ENCODE peak calls at places on chromosomes 7 and 10, in four cellular contexts. D is esophagus muscularis mucosa, O is endothelial cell, W is HCT116. E is an unnamed sample.

GRCh38 chr10:71621783-71622526 is 97.6 kb downstream of the C10orf105 start:
- DNase-seq in D (no peak), O (no peak), W (peak), E (no peak)

GRCh38 chr7:37097983-37098382 is 350.7 kb downstream of the ELMO1 start:
- DNase-seq in D (peak), O (no peak), W (no peak), E (no peak)

GRCh38 chr7:26052721-26053120 is 99.3 kb upstream of the NFE2L3 start:
- DNase-seq in D (no peak), O (no peak), W (peak), E (no peak)

GRCh38 chr10:126430512-126430911 is 42.2 kb upstream of the ADAM12 start:
- DNase-seq in D (peak), O (no peak), W (no peak), E (no peak)

GRCh38 chr7:40836218-40836617 is 701.4 kb downstream of the SUGCT start:
- DNase-seq in D (no peak), O (no peak), W (no peak), E (no peak)

GRCh38 chr10:101609481-101609880 is 21.4 kb downstream of the DPCD start:
- DNase-seq in D (no peak), O (no peak), W (no peak), E (no peak)

GRCh38 chr10:31549936-31550335 is 230.9 kb downstream of the ZEB1 start:
- DNase-seq in D (no peak), O (no peak), W (no peak), E (no peak)

GRCh38 chr7:128407751-128408708 is 1.8 kb downstream of the IMPDH1 start:
- DNase-seq in D (no peak), O (no peak), W (no peak), E (no peak)

GRCh38 chr10:58868736-58869435 is 307.6 kb upstream of the PHYHIPL start:
- DNase-seq in D (no peak), O (no peak), W (no peak), E (no peak)

GRCh38 chr7:141074162-141074989 is 512 bp downstream of the TMEM178B start:
- DNase-seq in D (no peak), O (peak), W (no peak), E (peak)

GRCh38 chr7:46485481-46486065 is 564.5 kb upstream of the IGFBP3 start:
- DNase-seq in D (no peak), O (no peak), W (no peak), E (no peak)

GRCh38 chr7:81244213-81244612 is 325.4 kb upstream of the SEMA3C start:
- DNase-seq in D (no peak), O (no peak), W (peak), E (no peak)

GRCh38 chr10:78594938-78595645 is 473.7 kb upstream of the ZMIZ1 start:
- DNase-seq in D (no peak), O (no peak), W (no peak), E (no peak)

GRCh38 chr7:97844036-97844435 is 28.2 kb downstream of the ASNS start:
- DNase-seq in D (no peak), O (no peak), W (peak), E (no peak)

GRCh38 chr10:95430231-95430951 is 130.8 kb downstream of the SORBS1 start:
- DNase-seq in D (no peak), O (peak), W (peak), E (peak)

GRCh38 chr7:142420554-142421362 is 162.9 kb upstream of the PRSS58 start:
- DNase-seq in D (peak), O (peak), W (peak), E (peak)
- TF ChIP-seq CTCF in D (no peak), O (no peak), W (peak), E (no peak)

DNA sequence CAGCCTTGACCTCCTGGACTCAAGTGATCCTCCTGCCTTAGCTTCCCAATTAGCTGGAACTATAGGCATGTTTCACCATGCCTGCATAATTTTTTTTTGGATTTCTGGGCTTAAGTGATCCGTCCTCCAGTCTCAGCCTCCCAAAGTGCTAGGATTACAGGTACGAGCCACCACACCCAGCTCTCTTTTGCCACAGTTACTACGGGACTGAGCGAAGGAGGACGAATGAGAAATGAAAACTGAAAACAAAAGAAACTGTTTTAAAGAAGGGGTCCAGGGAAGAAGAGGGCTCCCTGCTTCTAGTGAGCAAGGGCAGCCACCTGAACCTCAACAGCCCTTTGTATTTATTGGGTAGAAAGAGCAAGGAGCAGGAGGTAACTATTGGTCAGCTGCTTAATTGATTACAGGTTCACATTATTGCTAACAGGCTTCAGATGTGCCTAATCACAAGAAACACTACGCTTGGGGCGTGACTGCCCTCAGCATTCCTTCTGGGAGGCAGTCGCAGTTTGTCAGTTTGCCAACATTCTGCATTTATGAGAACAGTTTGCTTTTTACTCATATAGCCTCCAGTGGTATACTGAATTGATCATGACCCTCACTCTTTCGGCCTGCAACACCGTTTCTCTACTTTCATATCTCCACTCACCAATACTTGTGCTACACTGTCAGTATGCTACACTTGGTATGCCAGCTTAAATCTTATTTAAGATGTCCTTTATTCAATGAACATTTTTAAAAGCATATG is 676.8 kb downstream of the DNAJB9 start:
- DNase-seq in D (no peak), O (no peak), W (peak), E (no peak)
- TF ChIP-seq CTCF in D (no peak), O (no peak), W (no peak), E (no peak)

GRCh38 chr10:73779018-73779417 is 2.8 kb upstream of the CHCHD1 start:
- DNase-seq in D (no peak), O (no peak), W (no peak), E (no peak)

GRCh38 chr10:73771722-73772279 is 10.0 kb upstream of the CHCHD1 start:
- DNase-seq in D (peak), O (peak), W (peak), E (peak)

GRCh38 chr10:73772280-73773151 is 9.3 kb upstream of the CHCHD1 start:
- DNase-seq in D (peak), O (peak), W (peak), E (peak)

GRCh38 chr10:73773152-73773879 is 8.5 kb upstream of the CHCHD1 start:
- DNase-seq in D (no peak), O (no peak), W (no peak), E (no peak)

GRCh38 chr10:73774637-73775036 is 7.2 kb upstream of the CHCHD1 start:
- DNase-seq in D (no peak), O (no peak), W (no peak), E (no peak)
- TF ChIP-seq CTCF in D (no peak), O (no peak), W (no peak), E (no peak)

GRCh38 chr10:76301950-76302349 is 870.5 kb downstream of the LRMDA start:
- DNase-seq in D (no peak), O (no peak), W (no peak), E (no peak)
- TF ChIP-seq CTCF in D (no peak), O (no peak), W (no peak), E (peak)

DNA sequence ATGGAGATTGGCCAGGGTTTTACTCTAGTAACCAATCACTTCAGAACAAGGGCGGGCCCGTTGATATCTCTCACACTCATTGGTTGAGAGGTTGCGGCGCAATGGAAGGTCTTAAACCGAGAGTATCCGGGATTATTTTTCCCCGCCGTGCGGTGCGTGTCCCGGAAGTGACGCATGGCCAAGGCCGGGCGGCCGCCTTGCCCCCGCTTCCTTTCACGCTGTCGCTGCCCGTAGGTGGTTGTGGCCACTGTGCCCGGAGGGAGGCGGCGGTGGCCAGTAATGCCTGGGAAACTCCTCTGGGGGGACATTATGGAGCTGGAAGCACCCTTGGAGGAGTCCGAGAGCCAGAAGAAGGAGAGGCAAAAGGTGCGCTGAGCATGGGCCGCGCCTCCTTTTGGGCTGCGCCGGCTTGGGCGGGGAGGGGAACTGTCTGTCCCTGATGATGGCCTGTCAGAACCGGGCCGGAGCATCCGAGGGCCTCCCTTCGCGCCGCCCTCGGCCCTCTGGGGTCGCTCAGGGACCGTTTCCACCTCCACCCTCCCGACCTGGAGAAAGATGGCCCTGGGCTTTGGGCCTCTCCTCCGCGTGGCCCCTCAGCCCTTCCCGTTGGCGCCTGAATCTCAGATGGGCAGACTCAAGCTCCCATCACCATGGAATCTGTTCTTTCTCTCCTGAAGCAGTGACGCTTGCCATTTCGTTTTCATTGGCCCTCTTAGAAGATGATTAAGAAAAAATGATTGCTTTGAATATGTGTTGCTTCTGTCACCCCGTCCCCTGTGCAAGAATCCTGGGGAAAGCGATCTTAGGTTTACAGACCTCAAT is at the start of gene DDX50:
- DNase-seq in D (peak), O (peak), W (peak), E (peak)
- TF ChIP-seq CTCF in D (no peak), O (no peak), W (no peak), E (no peak)

DNA sequence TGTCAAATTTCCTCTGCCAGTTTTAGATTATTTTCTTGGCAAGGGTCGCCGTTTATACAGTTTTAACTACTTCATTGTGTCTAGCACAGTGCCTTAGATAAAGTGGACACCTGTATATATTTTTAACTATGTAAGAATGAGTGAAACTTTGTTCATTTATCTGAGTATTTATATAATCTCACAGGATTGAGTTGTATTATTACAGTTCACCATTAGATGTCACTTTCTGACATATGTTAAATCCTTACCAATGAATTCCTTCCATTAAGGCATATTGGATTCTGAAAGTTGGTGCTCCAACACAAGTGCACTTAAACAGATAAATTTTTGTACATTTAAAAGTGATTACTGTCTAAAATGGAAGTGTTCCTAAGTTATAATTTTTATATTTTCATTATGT is 43.0 kb downstream of the ZMYND11 start:
- DNase-seq in D (no peak), O (no peak), W (peak), E (no peak)
- TF ChIP-seq CTCF in D (peak), O (no peak), W (no peak), E (peak)

DNA sequence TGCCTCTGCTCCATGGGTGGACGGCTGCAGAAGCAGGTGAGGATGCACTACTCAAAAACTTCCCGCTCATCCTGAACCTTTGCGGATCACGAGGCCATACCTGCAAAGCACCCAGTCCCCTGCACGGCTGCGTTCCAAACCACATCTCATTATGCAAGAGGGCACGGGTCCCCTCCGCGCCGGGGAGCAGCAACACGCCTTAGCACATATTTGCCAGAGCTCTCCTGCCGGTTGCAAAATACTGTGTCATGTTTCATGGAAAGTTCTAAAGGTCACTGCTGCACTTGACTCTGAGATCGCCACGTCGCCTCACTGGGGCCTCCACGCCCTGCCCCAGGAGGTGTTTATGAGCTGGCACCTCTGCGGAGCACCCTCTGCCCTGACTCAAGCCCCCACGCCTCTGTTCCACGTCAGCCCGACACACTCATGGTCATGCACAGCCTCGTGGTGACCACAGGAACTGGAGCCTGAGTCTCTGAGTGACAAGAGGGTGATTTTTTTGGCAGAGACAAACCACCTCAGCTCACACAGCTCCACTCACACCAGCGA is 131.8 kb downstream of the PRKAG2 start:
- DNase-seq in D (no peak), O (no peak), W (peak), E (no peak)
- TF ChIP-seq CTCF in D (no peak), O (no peak), W (peak), E (no peak)

DNA sequence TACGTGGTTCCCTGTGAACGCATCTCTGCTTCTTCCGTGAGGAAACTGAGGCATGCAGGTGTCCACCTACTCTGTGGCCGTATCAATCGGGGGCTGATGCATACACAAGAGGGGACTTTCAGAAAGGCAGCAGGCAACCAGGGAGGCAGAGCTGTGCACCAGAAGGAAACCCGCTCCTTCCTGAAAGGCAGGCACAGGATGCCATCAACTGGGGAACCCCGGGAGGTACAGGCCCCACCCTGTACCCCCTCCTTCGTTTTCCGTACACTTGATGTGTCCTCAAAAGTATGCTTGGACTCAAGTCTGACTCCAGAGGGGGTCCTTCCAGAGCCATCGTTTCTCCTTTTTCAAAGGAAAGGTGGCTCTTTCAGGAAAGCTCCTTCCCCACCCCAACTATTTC is 59.5 kb downstream of the ASB13 start:
- DNase-seq in D (no peak), O (no peak), W (no peak), E (no peak)
- TF ChIP-seq CTCF in D (no peak), O (no peak), W (no peak), E (no peak)

GRCh38 chr10:86753056-86753455 is 3.4 kb upstream of the BMPR1A start:
- DNase-seq in D (no peak), O (no peak), W (no peak), E (no peak)

GRCh38 chr10:86752311-86752710 is 4.1 kb upstream of the BMPR1A start:
- DNase-seq in D (no peak), O (no peak), W (no peak), E (no peak)

GRCh38 chr10:86753638-86754434 is 2.6 kb upstream of the BMPR1A start:
- DNase-seq in D (no peak), O (no peak), W (no peak), E (no peak)

GRCh38 chr10:86749835-86750234 is 6.6 kb upstream of the BMPR1A start:
- DNase-seq in D (no peak), O (no peak), W (no peak), E (no peak)

DNA sequence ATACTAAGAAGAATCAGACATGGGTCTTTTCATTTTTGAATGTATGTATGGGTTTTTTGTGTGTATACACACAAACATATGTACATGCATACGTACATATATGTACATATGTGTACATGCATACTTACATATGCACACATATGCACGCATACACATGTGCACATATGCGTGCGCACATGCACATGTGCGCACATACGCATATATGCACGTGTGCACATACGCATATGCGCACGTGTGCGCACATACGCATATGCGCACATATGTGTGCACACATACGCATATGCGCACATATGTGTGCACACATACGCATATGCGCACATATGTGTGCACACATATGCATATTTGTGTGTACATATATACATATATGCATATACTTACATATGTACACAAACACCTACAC is 4.9 kb upstream of the BMPR1A start:
- DNase-seq in D (no peak), O (no peak), W (no peak), E (no peak)
- TF ChIP-seq CTCF in D (no peak), O (no peak), W (no peak), E (no peak)

DNA sequence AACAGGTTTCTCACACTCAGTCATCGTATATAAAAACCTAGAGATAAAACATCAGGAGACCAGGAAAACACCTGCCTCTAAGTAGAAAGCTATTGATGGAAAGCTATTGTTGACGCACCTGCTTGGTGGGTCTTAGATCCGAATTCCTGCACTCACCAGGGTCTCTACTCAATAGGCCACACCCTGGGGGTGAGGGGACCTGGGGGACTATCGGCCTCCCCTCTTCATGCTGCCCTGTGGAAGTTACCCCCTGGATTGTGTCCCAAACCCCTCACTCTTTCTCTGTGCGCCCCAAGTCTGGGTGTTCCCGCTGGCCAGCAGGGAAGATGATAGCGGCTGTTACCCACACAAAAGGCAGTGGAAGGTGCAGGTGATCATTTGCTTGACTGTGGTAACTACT is 313.0 kb downstream of the WDR37 start:
- DNase-seq in D (peak), O (no peak), W (no peak), E (no peak)
- TF ChIP-seq CTCF in D (no peak), O (no peak), W (no peak), E (peak)